ENCODE peak calls at places on chromosome 18, in four cellular contexts. One of them, this sample, is unnamed.

GRCh38 chr18:12409466-12409865 is 1.7 kb downstream of the PRELID3A start:
- DNase-seq in GM23338: no peak
- DNase-seq in mucosa of descending colon: no peak
- DNase-seq in tibial nerve: no peak
- DNase-seq in this sample: no peak

GRCh38 chr18:59517446-59518171 is 158.5 kb upstream of the LMAN1 start:
- DNase-seq in GM23338: peak; percentile 54
- DNase-seq in mucosa of descending colon: no peak
- DNase-seq in tibial nerve: no peak
- DNase-seq in this sample: no peak

GRCh38 chr18:2903006-2903405 is 56.2 kb downstream of the EMILIN2 start:
- DNase-seq in GM23338: no peak
- DNase-seq in mucosa of descending colon: peak; percentile 64
- DNase-seq in tibial nerve: peak; percentile 69
- DNase-seq in this sample: peak; percentile 68

GRCh38 chr18:60975419-60975818 is 357.8 kb upstream of the CDH20 start:
- DNase-seq in GM23338: no peak
- DNase-seq in mucosa of descending colon: no peak
- DNase-seq in tibial nerve: no peak
- DNase-seq in this sample: no peak

GRCh38 chr18:49717617-49718016 is 95.7 kb downstream of the ACAA2 start:
- DNase-seq in GM23338: no peak
- DNase-seq in mucosa of descending colon: no peak
- DNase-seq in tibial nerve: no peak
- DNase-seq in this sample: no peak

GRCh38 chr18:41126541-41127235 is 828.3 kb upstream of the PIK3C3 start:
- DNase-seq in GM23338: no peak
- DNase-seq in mucosa of descending colon: no peak
- DNase-seq in tibial nerve: no peak
- DNase-seq in this sample: no peak

GRCh38 chr18:52422985-52423601 is 83.1 kb downstream of the DCC start:
- DNase-seq in GM23338: peak; percentile 27
- DNase-seq in mucosa of descending colon: no peak
- DNase-seq in tibial nerve: no peak
- DNase-seq in this sample: no peak

GRCh38 chr18:75203456-75204261 is 5.3 kb downstream of the PTGR3 start:
- DNase-seq in GM23338: no peak
- DNase-seq in mucosa of descending colon: no peak
- DNase-seq in tibial nerve: no peak
- DNase-seq in this sample: no peak

GRCh38 chr18:49933530-49933929 is 120.2 kb upstream of the ACAA2 start:
- DNase-seq in GM23338: no peak
- DNase-seq in mucosa of descending colon: no peak
- DNase-seq in tibial nerve: no peak
- DNase-seq in this sample: no peak

GRCh38 chr18:26547302-26548143 is 830 bp downstream of the KCTD1 start:
- DNase-seq in GM23338: peak; percentile 92
- DNase-seq in mucosa of descending colon: peak; percentile 71
- DNase-seq in tibial nerve: peak; percentile 45
- DNase-seq in this sample: peak; percentile 61

GRCh38 chr18:64207818-64208217 is 58.9 kb upstream of the LINC00305 start:
- DNase-seq in GM23338: no peak
- DNase-seq in mucosa of descending colon: no peak
- DNase-seq in tibial nerve: no peak
- DNase-seq in this sample: no peak

GRCh38 chr18:54222922-54223567 is 1.4 kb downstream of the MBD2 start:
- DNase-seq in GM23338: no peak
- DNase-seq in mucosa of descending colon: peak; percentile 30
- DNase-seq in tibial nerve: no peak
- DNase-seq in this sample: no peak

GRCh38 chr18:10878703-10879102 is 270.7 kb downstream of the PIEZO2 start:
- DNase-seq in GM23338: no peak
- DNase-seq in mucosa of descending colon: peak; percentile 19
- DNase-seq in tibial nerve: no peak
- DNase-seq in this sample: no peak

GRCh38 chr18:79919089-79919488 is 32.4 kb downstream of the SLC66A2 start:
- DNase-seq in GM23338: no peak
- DNase-seq in mucosa of descending colon: peak; percentile 1
- DNase-seq in tibial nerve: no peak
- DNase-seq in this sample: peak; percentile 10

GRCh38 chr18:55038162-55038561 is 78.9 kb upstream of the CCDC68 start:
- DNase-seq in GM23338: no peak
- DNase-seq in mucosa of descending colon: no peak
- DNase-seq in tibial nerve: no peak
- DNase-seq in this sample: no peak

GRCh38 chr18:4468515-4468914 is 13.4 kb upstream of the DLGAP1 start:
- DNase-seq in GM23338: no peak
- DNase-seq in mucosa of descending colon: no peak
- DNase-seq in tibial nerve: no peak
- DNase-seq in this sample: no peak

GRCh38 chr18:13375302-13376255 is 157.0 kb downstream of the LDLRAD4 start:
- DNase-seq in GM23338: no peak
- DNase-seq in mucosa of descending colon: peak; percentile 51
- DNase-seq in tibial nerve: peak; percentile 67
- DNase-seq in this sample: peak; percentile 90

GRCh38 chr18:58867281-58867961 is 2.7 kb downstream of the ZNF532 start:
- DNase-seq in GM23338: peak; percentile 86
- DNase-seq in mucosa of descending colon: no peak
- DNase-seq in tibial nerve: no peak
- DNase-seq in this sample: peak; percentile 62

GRCh38 chr18:21163647-21164625 is 52.3 kb upstream of the ROCK1 start:
- DNase-seq in GM23338: no peak
- DNase-seq in mucosa of descending colon: peak; percentile 31
- DNase-seq in tibial nerve: peak; percentile 57
- DNase-seq in this sample: no peak

GRCh38 chr18:9595197-9595596 is 19.2 kb downstream of the PPP4R1 start:
- DNase-seq in GM23338: no peak
- DNase-seq in mucosa of descending colon: no peak
- DNase-seq in tibial nerve: no peak
- DNase-seq in this sample: no peak

GRCh38 chr18:52875711-52876110 is 535.7 kb downstream of the DCC start:
- DNase-seq in GM23338: no peak
- DNase-seq in mucosa of descending colon: no peak
- DNase-seq in tibial nerve: no peak
- DNase-seq in this sample: no peak

GRCh38 chr18:22547807-22548561 is 130.3 kb upstream of the CTAGE1 start:
- DNase-seq in GM23338: no peak
- DNase-seq in mucosa of descending colon: no peak
- DNase-seq in tibial nerve: no peak
- DNase-seq in this sample: no peak

GRCh38 chr18:51193621-51194287 is 3.7 kb downstream of the MEX3C start:
- DNase-seq in GM23338: no peak
- DNase-seq in mucosa of descending colon: no peak
- DNase-seq in tibial nerve: no peak
- DNase-seq in this sample: no peak

GRCh38 chr18:9742588-9743131 is 34.6 kb downstream of the RAB31 start:
- DNase-seq in GM23338: no peak
- DNase-seq in mucosa of descending colon: peak; percentile 40
- DNase-seq in tibial nerve: no peak
- DNase-seq in this sample: no peak

GRCh38 chr18:57854726-57855125 is 51.6 kb upstream of the ATP8B1 start:
- DNase-seq in GM23338: no peak
- DNase-seq in mucosa of descending colon: peak; percentile 48
- DNase-seq in tibial nerve: no peak
- DNase-seq in this sample: no peak

GRCh38 chr18:73835039-73835438 is 312.6 kb downstream of the FBXO15 start:
- DNase-seq in GM23338: no peak
- DNase-seq in mucosa of descending colon: no peak
- DNase-seq in tibial nerve: no peak
- DNase-seq in this sample: no peak
- H3K4me1 ChIP-seq in GM23338: no peaks in the 10 kb centered on the region
- H3K4me1 ChIP-seq in mucosa of descending colon: no peaks in the 10 kb centered on the region
- H3K4me1 ChIP-seq in tibial nerve: no peaks in the 10 kb centered on the region
- H3K4me1 ChIP-seq in this sample: no peaks in the 10 kb centered on the region

GRCh38 chr18:77197073-77197472 is 52.6 kb upstream of the GALR1 start:
- DNase-seq in GM23338: peak; percentile 67
- DNase-seq in mucosa of descending colon: no peak
- DNase-seq in tibial nerve: no peak
- DNase-seq in this sample: no peak
- TF ChIP-seq CTCF in GM23338: peak; percentile 58
- TF ChIP-seq CTCF in mucosa of descending colon: no peak
- TF ChIP-seq CTCF in tibial nerve: no peak
- TF ChIP-seq CTCF in this sample: no peak

DNA sequence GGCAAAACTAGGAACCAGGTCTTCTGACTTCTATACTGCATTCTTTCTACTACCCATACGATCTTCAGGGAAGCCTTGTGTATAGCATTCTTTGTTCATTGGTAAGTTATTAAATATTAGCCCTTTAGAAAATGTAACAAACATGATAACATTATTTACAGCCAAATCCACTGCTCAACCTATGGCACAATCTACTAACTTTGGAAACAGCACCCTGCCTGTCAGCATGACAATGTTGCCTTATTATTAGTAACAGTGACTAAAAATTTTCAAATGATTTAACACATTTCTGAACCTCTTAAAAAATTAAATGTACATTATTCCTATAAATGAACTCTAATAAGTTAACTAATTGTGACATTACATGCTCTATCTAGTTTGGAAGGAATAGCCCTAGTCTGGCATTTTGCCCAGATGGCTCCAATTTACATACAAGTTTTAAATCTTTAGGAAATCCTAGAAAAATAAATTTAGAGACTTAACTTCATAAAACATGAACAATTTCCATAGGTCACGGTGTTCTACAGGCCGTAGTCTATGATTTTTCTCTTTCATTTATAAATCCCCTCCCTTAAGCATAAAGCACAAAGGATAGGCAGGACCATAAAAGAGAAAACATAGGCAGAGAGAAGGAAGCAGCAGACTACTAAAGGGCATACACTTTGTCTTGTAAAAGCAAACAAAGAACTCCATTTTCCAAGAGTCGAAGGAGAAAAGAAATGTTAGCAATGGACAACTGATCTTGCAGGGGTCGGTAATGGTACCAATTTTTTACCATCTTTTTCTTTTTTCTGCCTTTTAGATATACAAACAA is 33.6 kb downstream of the YES1 start:
- DNase-seq in GM23338: no peak
- DNase-seq in mucosa of descending colon: peak; percentile 13
- DNase-seq in tibial nerve: no peak
- DNase-seq in this sample: no peak
- H3K4me1 ChIP-seq in GM23338: peaks cover 14% of the 10 kb centered on the region
- H3K4me1 ChIP-seq in mucosa of descending colon: peaks cover 9% of the 10 kb centered on the region
- H3K4me1 ChIP-seq in tibial nerve: no peaks in the 10 kb centered on the region
- H3K4me1 ChIP-seq in this sample: peaks cover 4% of the 10 kb centered on the region

DNA sequence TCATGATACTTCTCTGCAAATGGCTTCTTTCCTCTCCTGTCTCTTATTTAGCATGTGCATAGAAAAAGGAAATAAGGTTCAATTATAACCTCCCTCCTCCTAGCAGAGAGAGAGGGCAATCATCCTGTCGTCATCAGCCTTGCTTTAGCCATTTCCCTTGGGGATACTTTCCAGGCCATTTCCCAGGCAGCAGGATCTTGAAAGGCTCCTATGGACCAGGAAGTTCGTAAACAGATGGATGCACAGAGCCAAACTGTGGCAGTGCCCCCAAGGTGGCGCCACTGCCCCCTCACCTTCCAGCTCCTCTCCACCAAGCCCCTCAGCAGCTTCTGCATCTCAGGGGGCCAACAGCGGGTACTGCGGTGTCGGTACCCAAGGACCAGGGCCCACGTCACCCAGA is 157.4 kb downstream of the DTNA start:
- DNase-seq in GM23338: peak; percentile 76
- DNase-seq in mucosa of descending colon: peak; percentile 5
- DNase-seq in tibial nerve: no peak
- DNase-seq in this sample: no peak
- TF ChIP-seq CTCF in GM23338: peak; percentile 65
- TF ChIP-seq CTCF in mucosa of descending colon: no peak
- TF ChIP-seq CTCF in tibial nerve: no peak
- TF ChIP-seq CTCF in this sample: peak; percentile 5

DNA sequence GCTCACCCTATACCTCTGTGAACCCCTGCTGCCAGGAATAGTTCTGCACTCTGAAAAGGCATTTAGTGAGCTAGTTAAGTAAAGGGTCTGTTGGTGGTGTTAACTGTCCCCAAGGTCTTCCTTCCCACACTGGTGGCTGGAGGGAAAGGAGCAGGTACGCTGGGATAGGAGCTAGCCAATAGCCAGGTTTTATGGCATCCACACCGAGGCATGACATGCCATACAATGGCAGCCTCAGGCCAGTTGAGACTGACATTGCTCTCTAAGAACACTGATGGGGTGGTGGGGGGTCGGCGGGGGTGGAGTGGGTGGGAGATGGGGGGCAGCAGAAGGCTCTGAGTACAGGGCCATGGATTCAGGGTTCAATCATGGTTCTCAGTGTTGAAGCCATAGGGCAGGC is 135.9 kb downstream of the CTIF start:
- DNase-seq in GM23338: no peak
- DNase-seq in mucosa of descending colon: no peak
- DNase-seq in tibial nerve: no peak
- DNase-seq in this sample: no peak
- H3K4me1 ChIP-seq in GM23338: no peaks in the 10 kb centered on the region
- H3K4me1 ChIP-seq in mucosa of descending colon: peaks cover 6% of the 10 kb centered on the region
- H3K4me1 ChIP-seq in tibial nerve: no peaks in the 10 kb centered on the region
- H3K4me1 ChIP-seq in this sample: peaks cover 32% of the 10 kb centered on the region

GRCh38 chr18:30679285-30679930 is 363.1 kb downstream of the DSC3 start:
- DNase-seq in GM23338: no peak
- DNase-seq in mucosa of descending colon: no peak
- DNase-seq in tibial nerve: no peak
- DNase-seq in this sample: no peak
- TF ChIP-seq CTCF in GM23338: no peak
- TF ChIP-seq CTCF in mucosa of descending colon: no peak
- TF ChIP-seq CTCF in tibial nerve: no peak
- TF ChIP-seq CTCF in this sample: no peak

GRCh38 chr18:7370375-7370774 is 139.5 kb downstream of the LRRC30 start:
- DNase-seq in GM23338: no peak
- DNase-seq in mucosa of descending colon: peak; percentile 7
- DNase-seq in tibial nerve: no peak
- DNase-seq in this sample: no peak

GRCh38 chr18:7370812-7371211 is 139.9 kb downstream of the LRRC30 start:
- DNase-seq in GM23338: no peak
- DNase-seq in mucosa of descending colon: peak; percentile 12
- DNase-seq in tibial nerve: peak; percentile 21
- DNase-seq in this sample: peak; percentile 71

GRCh38 chr18:7367336-7367735 is 136.4 kb downstream of the LRRC30 start:
- DNase-seq in GM23338: peak; percentile 45
- DNase-seq in mucosa of descending colon: no peak
- DNase-seq in tibial nerve: no peak
- DNase-seq in this sample: no peak

GRCh38 chr18:7366597-7366996 is 135.7 kb downstream of the LRRC30 start:
- DNase-seq in GM23338: no peak
- DNase-seq in mucosa of descending colon: no peak
- DNase-seq in tibial nerve: no peak
- DNase-seq in this sample: no peak

GRCh38 chr18:7369006-7369405 is 138.1 kb downstream of the LRRC30 start:
- DNase-seq in GM23338: peak; percentile 16
- DNase-seq in mucosa of descending colon: no peak
- DNase-seq in tibial nerve: no peak
- DNase-seq in this sample: no peak
- H3K4me1 ChIP-seq in GM23338: no peaks in the 10 kb centered on the region
- H3K4me1 ChIP-seq in mucosa of descending colon: no peaks in the 10 kb centered on the region
- H3K4me1 ChIP-seq in tibial nerve: no peaks in the 10 kb centered on the region
- H3K4me1 ChIP-seq in this sample: no peaks in the 10 kb centered on the region

This sample was measured in tibial artery.